ENCODE peak calls at places on chromosomes 1 and 21, in eight cellular contexts. H is esophagus squamous epithelium; V is fibroblast of lung; A is fibroblast of mammary gland; O is aorta; J is HL-60; C is CD8-positive, alpha-beta T cell; M is prostate gland. U is an unnamed sample.

GRCh38 chr21:42797522-42797921 is 81.8 kb downstream of the WDR4 start:
- DNase-seq in H (no peak), V (no peak), A (no peak), O (no peak), J (no peak), C (no peak), M (no peak), U (no peak)

GRCh38 chr1:170707116-170707515 is 43.2 kb downstream of the PRRX1 start:
- DNase-seq in H (no peak), V (no peak), A (no peak), O (no peak), J (no peak), C (no peak), M (no peak), U (no peak)

GRCh38 chr1:10508511-10508951 is 33.8 kb downstream of the PEX14 start:
- DNase-seq in H (no peak), V (peak; percentile 63), A (no peak), O (no peak), J (no peak), C (no peak), M (no peak), U (no peak)

GRCh38 chr1:193417945-193418744 is 231.7 kb upstream of the B3GALT2 start:
- DNase-seq in H (no peak), V (peak; percentile 39), A (peak; percentile 44), O (no peak), J (no peak), C (no peak), M (no peak), U (peak; percentile 52)

GRCh38 chr1:86502721-86503430 is 34.1 kb downstream of the CLCA1 start:
- DNase-seq in H (no peak), V (peak; percentile 41), A (no peak), O (no peak), J (no peak), C (no peak), M (peak; percentile 60), U (peak; percentile 34)

GRCh38 chr1:48878191-48878940 is 101.7 kb upstream of the BEND5 start:
- DNase-seq in H (no peak), V (peak; percentile 97), A (peak; percentile 96), O (no peak), J (no peak), C (no peak), M (peak; percentile 10), U (peak; percentile 95)

GRCh38 chr1:227756172-227756959 is 21.1 kb downstream of the SNAP47 start:
- DNase-seq in H (no peak), V (no peak), A (peak; percentile 44), O (no peak), J (no peak), C (no peak), M (no peak), U (peak; percentile 33)

GRCh38 chr1:1894354-1895049 is 3.6 kb upstream of the GNB1 start:
- DNase-seq in H (no peak), V (no peak), A (no peak), O (peak; percentile 77), J (no peak), C (no peak), M (peak; percentile 79), U (no peak)

GRCh38 chr1:187842406-187843165 is 1013.8 kb downstream of the PLA2G4A start:
- DNase-seq in H (no peak), V (peak; percentile 47), A (peak; percentile 41), O (peak; percentile 31), J (peak; percentile 33), C (no peak), M (no peak), U (peak; percentile 4)

GRCh38 chr1:202860744-202861419 is 28.1 kb downstream of the RABIF start:
- DNase-seq in H (no peak), V (peak; percentile 46), A (peak; percentile 24), O (peak; percentile 81), J (no peak), C (peak; percentile 33), M (peak; percentile 90), U (peak; percentile 11)

GRCh38 chr21:38933731-38934130 is 128.0 kb downstream of the ETS2 start:
- DNase-seq in H (no peak), V (no peak), A (no peak), O (no peak), J (no peak), C (no peak), M (no peak), U (no peak)

GRCh38 chr21:33968082-33968997 is 52.7 kb upstream of the ATP5PO start:
- DNase-seq in H (no peak), V (peak; percentile 94), A (peak; percentile 78), O (no peak), J (no peak), C (no peak), M (no peak), U (peak; percentile 81)

GRCh38 chr1:236809133-236809532 is 14.0 kb downstream of the MTR start:
- DNase-seq in H (no peak), V (no peak), A (no peak), O (no peak), J (no peak), C (no peak), M (no peak), U (no peak)

GRCh38 chr1:32448773-32449456 is 16.0 kb upstream of the ZBTB8B start:
- DNase-seq in H (no peak), V (peak; percentile 14), A (peak; percentile 25), O (no peak), J (peak; percentile 9), C (no peak), M (no peak), U (peak; percentile 21)

DNA sequence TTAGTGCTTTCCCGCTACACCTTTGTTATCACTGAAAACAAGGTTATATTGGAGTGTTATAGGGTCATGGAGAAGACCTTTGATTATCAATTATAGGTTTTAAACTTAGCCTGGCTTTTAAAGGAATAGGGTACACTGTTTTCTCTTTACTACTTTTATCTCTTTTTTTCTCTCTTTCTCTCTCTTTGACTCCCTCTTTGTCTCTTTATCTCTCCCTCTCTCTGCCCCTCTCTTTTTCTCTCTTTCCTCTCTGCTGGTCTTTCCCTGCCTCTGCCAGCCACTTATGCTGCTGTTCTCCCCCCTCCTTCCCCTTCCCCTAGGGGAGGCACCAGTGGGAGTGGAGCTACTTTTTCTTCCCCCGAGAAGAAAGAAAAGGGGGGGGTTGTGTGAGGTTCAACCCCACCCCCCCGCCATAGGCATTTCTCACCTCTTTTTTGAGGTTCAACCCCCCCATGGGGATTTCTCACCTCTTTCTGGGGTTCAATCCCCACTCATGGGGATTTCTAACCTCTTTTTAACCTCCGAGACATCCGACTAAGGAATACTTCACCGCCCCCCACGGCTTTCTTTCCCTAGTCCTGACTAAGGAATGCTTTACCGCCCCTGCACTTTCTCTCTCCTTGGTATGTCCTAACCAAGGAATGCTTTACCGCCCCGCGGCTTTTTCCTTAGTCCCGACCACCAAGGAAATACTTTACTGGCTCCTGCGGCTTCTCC is 17.2 kb upstream of the ZBTB8B start:
- DNase-seq in H (no peak), V (peak; percentile 96), A (peak; percentile 46), O (no peak), J (no peak), C (no peak), M (no peak), U (peak; percentile 74)
- H3K4me3 ChIP-seq in H (no peak overlapping the region), V (peak overlapping the region; percentile 40), A (peak overlapping the region; percentile 44), O (peak overlapping the region; percentile 21), J (no peak overlapping the region), C (no peak overlapping the region), M (no peak overlapping the region), U (peak overlapping the region; percentile 40)

DNA sequence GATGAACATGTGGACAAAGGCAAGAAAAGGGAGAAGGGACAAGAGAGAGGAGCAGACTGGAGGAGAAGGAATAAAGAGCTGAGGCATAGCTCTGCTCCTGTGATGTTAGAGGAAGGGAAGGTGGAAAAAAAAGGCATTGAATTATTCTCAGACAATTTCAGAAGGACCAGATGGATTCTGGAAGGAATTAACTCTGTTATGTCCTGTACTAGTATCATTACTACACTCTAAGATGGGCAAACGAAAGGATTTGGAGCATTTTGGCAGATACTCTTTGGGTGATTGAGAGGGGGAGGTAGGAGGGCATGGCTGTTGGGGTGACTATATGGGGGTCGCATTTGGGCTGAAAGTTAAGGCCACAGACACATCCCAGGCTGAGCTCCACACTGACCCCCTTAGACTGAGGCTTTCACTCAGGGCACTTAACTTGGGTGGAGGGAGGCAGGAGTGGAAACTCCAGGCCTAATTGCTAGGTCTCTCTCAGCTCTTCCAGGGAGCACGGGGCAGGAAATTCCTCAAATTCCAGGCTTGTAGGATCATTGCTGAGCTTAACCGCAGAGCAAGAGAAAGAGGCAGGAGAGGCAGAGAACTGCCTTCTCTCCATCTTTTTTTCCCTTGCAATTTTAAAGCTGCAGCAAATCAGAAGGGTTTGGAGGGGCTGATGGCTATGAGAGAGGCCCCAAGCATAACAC is 25.9 kb downstream of the KIRREL1 start:
- DNase-seq in H (no peak), V (peak; percentile 98), A (peak; percentile 88), O (no peak), J (no peak), C (no peak), M (peak; percentile 40), U (peak; percentile 94)
- H3K4me3 ChIP-seq in H (no peak overlapping the region), V (peak overlapping the region; percentile 17), A (peak overlapping the region; percentile 14), O (peak overlapping the region; percentile 45), J (no peak overlapping the region), C (no peak overlapping the region), M (no peak overlapping the region), U (peak overlapping the region; percentile 51)

GRCh38 chr1:40784771-40785151 is 1.2 kb downstream of the KCNQ4 start:
- DNase-seq in H (no peak), V (no peak), A (no peak), O (peak; percentile 81), J (no peak), C (no peak), M (no peak), U (no peak)
- H3K4me3 ChIP-seq in H (peak overlapping the region; percentile 54), V (no peak overlapping the region), A (no peak overlapping the region), O (peak overlapping the region; percentile 76), J (peak overlapping the region; percentile 44), C (no peak overlapping the region), M (no peak overlapping the region), U (no peak overlapping the region)

DNA sequence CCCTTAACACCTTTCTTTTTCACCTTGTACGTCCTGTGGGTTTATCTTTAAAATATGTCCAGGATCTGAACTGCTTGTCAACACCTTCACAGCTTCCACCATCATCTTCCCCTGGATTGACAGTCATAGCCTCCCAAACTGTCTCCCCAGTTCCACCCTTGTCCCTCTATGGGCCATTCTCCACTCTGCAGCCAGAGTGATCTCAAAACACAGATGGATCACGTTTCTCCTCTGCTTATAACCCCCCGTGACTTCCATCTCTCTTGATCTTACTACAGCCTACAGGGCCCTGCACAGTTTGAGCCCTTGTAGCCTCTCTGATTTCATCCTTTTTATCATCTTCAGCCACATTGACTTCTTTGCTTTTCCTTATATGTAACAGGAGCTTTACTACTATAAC is 4.3 kb downstream of the INSRR start:
- DNase-seq in H (no peak), V (no peak), A (no peak), O (no peak), J (no peak), C (no peak), M (no peak), U (no peak)
- H3K4me3 ChIP-seq in H (no peak overlapping the region), V (no peak overlapping the region), A (no peak overlapping the region), O (no peak overlapping the region), J (no peak overlapping the region), C (no peak overlapping the region), M (no peak overlapping the region), U (no peak overlapping the region)

DNA sequence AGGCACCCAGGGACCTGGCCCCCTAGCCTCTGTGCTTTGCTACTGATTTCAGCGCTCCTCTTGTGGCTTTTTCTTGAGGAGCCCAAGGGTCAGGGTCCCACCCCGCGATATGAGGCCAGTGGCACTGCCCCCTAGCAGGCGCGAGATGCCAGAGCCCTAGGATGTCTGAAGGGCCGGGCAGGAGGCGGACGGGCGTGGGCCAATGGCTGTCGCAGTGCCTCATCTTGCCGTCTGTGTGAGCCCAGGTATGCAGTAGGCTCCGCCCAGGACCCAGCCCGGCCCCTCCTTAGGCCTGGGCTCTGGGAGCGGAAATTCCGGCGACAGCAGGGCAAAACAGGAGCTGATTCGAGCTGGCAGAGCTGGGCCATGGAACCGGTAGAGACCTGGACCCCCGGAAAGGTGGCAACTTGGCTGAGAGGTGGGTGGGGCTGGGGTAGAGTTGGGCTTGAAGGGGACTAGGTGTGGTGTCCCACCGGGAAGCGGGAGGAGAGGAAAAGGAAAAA is at the start of gene CNKSR1:
- DNase-seq in H (no peak), V (no peak), A (no peak), O (no peak), J (no peak), C (no peak), M (peak; percentile 73), U (no peak)
- H3K4me3 ChIP-seq in H (peak within 1 kb of the TSS; percentile 47), V (no peak within 1 kb of the TSS), A (no peak within 1 kb of the TSS), O (no peak within 1 kb of the TSS), J (no peak within 1 kb of the TSS), C (no peak within 1 kb of the TSS), M (peak within 1 kb of the TSS; percentile 29), U (no peak within 1 kb of the TSS)

U was measured in fibroblast of the aortic adventitia.